ENCODE peak calls at places on chromosomes 4 and X, in five cellular contexts. Y is K562, B is HCT116, I is transverse colon, N is stomach. O is an unnamed sample.

GRCh38 chr4:188242041-188242440 is 102.8 kb downstream of the TRIML1 start:
- DNase-seq in N (no peak), Y (no peak), B (no peak), I (no peak), O (no peak)

GRCh38 chr4:47926667-47927258 is 12.4 kb upstream of the NFXL1 start:
- DNase-seq in I (peak), Y (peak), N (peak), B (peak), O (no peak)

GRCh38 chr4:146368209-146368608 is 153.5 kb downstream of the SLC10A7 start:
- DNase-seq in Y (no peak), N (no peak), B (no peak), I (no peak), O (no peak)

GRCh38 chr4:2932561-2932950 is 30.6 kb downstream of the NOP14 start:
- DNase-seq in B (no peak), I (no peak), Y (no peak), N (peak), O (no peak)

GRCh38 chr4:184649971-184650855 is 675 bp downstream of the PRIMPOL start:
- DNase-seq in N (no peak), I (peak), B (no peak), Y (no peak), O (no peak)

GRCh38 chrX:149003863-149004660 is 501.0 kb downstream of the IDS start:
- DNase-seq in B (no peak), N (no peak), I (no peak), Y (no peak), O (no peak)

GRCh38 chr4:7621252-7621651 is 186.5 kb upstream of the PSAPL1 start:
- DNase-seq in I (no peak), Y (no peak), N (no peak), B (no peak), O (no peak)

GRCh38 chrX:109714340-109714958 is 18.6 kb downstream of the ACSL4 start:
- DNase-seq in B (peak), Y (no peak), N (no peak), I (no peak), O (no peak)

GRCh38 chr4:60744767-60745166 is 455.4 kb upstream of the ADGRL3 start:
- DNase-seq in N (no peak), B (no peak), Y (no peak), I (no peak), O (no peak)

GRCh38 chr4:16991455-16991854 is 93.0 kb upstream of the LDB2 start:
- DNase-seq in Y (no peak), B (no peak), N (no peak), I (no peak), O (no peak)

GRCh38 chrX:119410027-119410819 is 11.1 kb downstream of the SLC25A43 start:
- DNase-seq in N (peak), B (peak), I (peak), Y (no peak), O (no peak)

GRCh38 chr4:101346562-101347266 is 612 bp downstream of the PPP3CA start:
- DNase-seq in N (peak), B (no peak), I (peak), Y (peak), O (peak)

GRCh38 chr4:24664956-24665355 is 80.6 kb upstream of the DHX15 start:
- DNase-seq in I (no peak), N (no peak), B (no peak), Y (no peak), O (no peak)

GRCh38 chr4:100168521-100168920 is 21.7 kb downstream of the DDIT4L start:
- DNase-seq in B (no peak), Y (no peak), N (no peak), I (no peak), O (no peak)

GRCh38 chrX:110401142-110401541 is 42.5 kb downstream of the RTL9 start:
- DNase-seq in Y (no peak), N (no peak), B (no peak), I (no peak), O (no peak)

GRCh38 chr4:151561551-151562256 is 152.7 kb downstream of the FHIP1A start:
- DNase-seq in B (no peak), N (no peak), I (no peak), Y (no peak), O (no peak)

GRCh38 chrX:42290608-42291007 is 367.3 kb upstream of the CASK start:
- DNase-seq in Y (no peak), I (no peak), B (peak), N (no peak), O (no peak)

GRCh38 chr4:102569200-102569599 is 68.0 kb downstream of the NFKB1 start:
- DNase-seq in Y (no peak), I (no peak), N (no peak), B (no peak), O (no peak)

GRCh38 chr4:173500841-173501591 is 29.0 kb downstream of the HAND2 start:
- DNase-seq in Y (no peak), I (no peak), B (no peak), N (no peak), O (no peak)

GRCh38 chrX:124087000-124087746 is 125.7 kb downstream of the STAG2 start:
- DNase-seq in B (no peak), N (no peak), I (no peak), Y (no peak), O (no peak)

GRCh38 chr4:155017426-155017825 is 191.0 kb upstream of the NPY2R start:
- DNase-seq in N (no peak), I (no peak), B (no peak), Y (no peak), O (no peak)

GRCh38 chr4:177393236-177393635 is 49.0 kb downstream of the AGA start:
- DNase-seq in B (no peak), I (peak), Y (no peak), N (no peak), O (no peak)

GRCh38 chr4:37463457-37463856 is 218.9 kb downstream of the NWD2 start:
- DNase-seq in I (peak), Y (no peak), B (no peak), N (no peak), O (no peak)

GRCh38 chr4:3531887-3532713 is at the start of gene LRPAP1:
- DNase-seq in B (peak), Y (peak), N (peak), I (peak), O (peak)

GRCh38 chr4:185017964-185018772 is at the start of gene HELT:
- DNase-seq in N (no peak), Y (no peak), I (no peak), B (no peak), O (no peak)

GRCh38 chr4:68267433-68267944 is 22.0 kb upstream of the TMPRSS11B start:
- DNase-seq in B (no peak), Y (no peak), I (no peak), N (no peak), O (no peak)

GRCh38 chr4:109826719-109827118 is 1.1 kb upstream of the RRH start:
- DNase-seq in I (no peak), Y (peak), N (no peak), B (no peak), O (no peak)

GRCh38 chr4:173991321-173991720 is 292.1 kb downstream of the FBXO8 start:
- DNase-seq in B (no peak), Y (no peak), I (no peak), N (no peak), O (no peak)

GRCh38 chr4:92629302-92629701 is 325.5 kb downstream of the GRID2 start:
- DNase-seq in B (no peak), Y (no peak), I (no peak), N (no peak), O (no peak)

GRCh38 chr4:56129431-56129861 is 180.7 kb downstream of the CEP135 start:
- DNase-seq in B (peak), I (peak), Y (no peak), N (peak), O (no peak)

GRCh38 chr4:36224969-36225903 is 19.1 kb downstream of the ARAP2 start:
- DNase-seq in Y (no peak), I (no peak), N (no peak), B (no peak), O (no peak)

GRCh38 chr4:31058656-31059055 is 338.5 kb downstream of the PCDH7 start:
- DNase-seq in N (no peak), B (no peak), Y (no peak), I (no peak), O (no peak)

GRCh38 chr4:22942920-22943559 is 250.3 kb downstream of the GBA3 start:
- DNase-seq in Y (no peak), I (no peak), N (no peak), B (no peak), O (no peak)

GRCh38 chrX:2708601-2709200 is 17.6 kb downstream of the CD99 start:
- DNase-seq in N (no peak), B (no peak), Y (no peak), I (no peak), O (no peak)

GRCh38 chr4:53105313-53105712 is 243.2 kb downstream of the RASL11B start:
- DNase-seq in B (no peak), N (no peak), I (no peak), Y (no peak), O (no peak)

GRCh38 chr4:138113819-138114415 is 128.2 kb downstream of the SLC7A11 start:
- DNase-seq in B (no peak), Y (no peak), I (no peak), N (no peak), O (no peak)

GRCh38 chrX:110087485-110088356 is 84.8 kb downstream of the TMEM164 start:
- DNase-seq in Y (no peak), I (no peak), N (no peak), B (peak), O (no peak)

GRCh38 chr4:113961322-113961698 is 18.1 kb downstream of the ARSJ start:
- DNase-seq in I (no peak), Y (no peak), B (no peak), N (no peak), O (no peak)

GRCh38 chr4:113957961-113958360 is 21.5 kb downstream of the ARSJ start:
- DNase-seq in Y (no peak), B (no peak), I (no peak), N (no peak), O (no peak)

GRCh38 chr4:113960684-113961321 is 18.6 kb downstream of the ARSJ start:
- DNase-seq in N (no peak), B (no peak), Y (no peak), I (no peak), O (no peak)

GRCh38 chr4:113958766-113959540 is 20.5 kb downstream of the ARSJ start:
- DNase-seq in N (no peak), I (no peak), Y (no peak), B (peak), O (no peak)

DNA sequence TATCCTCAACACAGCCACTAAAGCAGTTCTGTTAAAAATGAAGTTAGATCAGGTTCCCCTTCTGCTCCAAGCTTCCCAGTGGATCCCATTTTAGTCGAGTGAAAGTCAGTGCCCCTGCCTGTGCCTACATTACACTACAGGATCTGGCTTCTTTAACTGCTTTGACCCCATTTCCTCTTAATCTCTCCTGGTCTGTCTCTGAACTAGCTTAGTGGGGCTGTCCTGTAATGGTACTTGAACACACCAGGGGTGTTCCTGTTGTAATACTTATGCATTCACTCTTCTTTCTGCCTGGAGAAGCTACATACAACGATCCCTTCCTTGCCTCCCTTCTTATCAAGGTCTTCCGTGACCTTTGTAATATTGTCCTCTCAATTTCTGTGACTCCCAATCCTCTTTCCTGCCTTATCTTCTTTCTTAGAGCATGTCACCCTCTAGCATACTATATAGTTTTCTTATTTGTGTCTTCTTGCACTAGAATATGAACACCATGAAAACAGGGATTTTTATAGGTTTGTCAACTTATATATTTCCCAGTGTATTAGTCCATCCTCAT is 16.6 kb downstream of the ARSJ start:
- DNase-seq in I (no peak), Y (no peak), N (no peak), B (no peak), O (no peak)
- TF ChIP-seq POLR2A in I (no peak), Y (no peak), N (no peak), B (no peak), O (no peak)

DNA sequence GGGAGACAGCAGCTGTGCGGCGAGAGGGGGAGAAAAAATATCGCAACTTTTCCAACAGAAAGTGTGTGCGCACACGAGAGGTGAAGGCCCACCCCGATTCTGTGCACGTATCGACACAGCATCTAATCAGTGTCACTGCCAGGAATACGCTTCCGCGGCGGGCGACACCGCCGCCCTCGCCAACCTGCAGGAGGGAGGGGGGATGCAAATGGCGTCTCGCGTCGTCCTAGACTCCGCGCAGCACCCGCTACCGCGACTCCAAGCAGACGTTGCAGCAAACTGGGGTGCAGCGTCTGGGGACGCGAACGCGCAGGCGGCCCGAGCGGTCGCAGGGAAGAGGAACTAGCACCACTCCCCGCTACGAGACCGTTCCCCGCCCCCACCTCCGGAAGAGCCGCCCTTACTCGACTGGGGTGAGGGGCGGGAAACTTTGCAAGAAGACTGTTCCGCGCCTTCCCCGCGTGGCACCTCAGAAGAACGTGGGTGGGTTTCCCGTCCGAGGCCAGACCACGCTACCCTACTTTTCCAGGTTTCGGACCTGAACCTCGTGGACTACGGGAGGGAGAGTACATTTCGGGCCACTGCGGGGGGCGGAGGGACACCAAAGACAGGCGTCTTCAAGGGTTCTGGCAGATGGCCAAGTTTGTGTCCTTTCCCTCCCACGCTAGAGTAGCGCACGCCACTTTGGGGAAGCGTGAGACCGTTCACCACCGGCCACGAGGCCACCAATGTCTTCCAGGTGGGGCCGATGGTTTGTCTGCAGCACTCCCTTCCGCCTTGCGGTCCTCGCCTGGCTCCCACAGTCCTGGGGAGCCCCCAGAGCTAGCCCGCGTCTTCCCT is 77.9 kb upstream of the BCOR start:
- DNase-seq in Y (peak), N (peak), B (no peak), I (peak), O (no peak)
- TF ChIP-seq POLR2AphosphoS5 in Y (peak), N (peak), B (peak), I (peak), O (peak)

GRCh38 chrX:48475774-48476577 is at the start of gene FTSJ1:
- DNase-seq in I (peak), Y (peak), B (peak), N (peak), O (peak)
- TF ChIP-seq POLR2A in I (peak), Y (peak), B (peak), N (no peak), O (peak)

GRCh38 chrX:155563099-155563498 is 49.7 kb downstream of the TMLHE start:
- DNase-seq in N (no peak), B (no peak), Y (no peak), I (no peak), O (no peak)
- TF ChIP-seq POLR2AphosphoS5 in N (no peak), B (no peak), Y (no peak), I (no peak), O (no peak)

GRCh38 chr4:118969359-118969758 is 80.7 kb downstream of the SYNPO2 start:
- DNase-seq in N (peak), Y (no peak), I (peak), B (peak), O (no peak)

GRCh38 chr4:118968813-118969212 is 80.2 kb downstream of the SYNPO2 start:
- DNase-seq in Y (no peak), I (no peak), B (no peak), N (no peak), O (no peak)

GRCh38 chr4:118967393-118967792 is 78.7 kb downstream of the SYNPO2 start:
- DNase-seq in N (no peak), I (no peak), B (no peak), Y (no peak), O (no peak)

GRCh38 chr4:118964891-118965411 is 76.3 kb downstream of the SYNPO2 start:
- DNase-seq in I (no peak), Y (no peak), N (no peak), B (no peak), O (no peak)

GRCh38 chr4:118968006-118968405 is 79.4 kb downstream of the SYNPO2 start:
- DNase-seq in B (no peak), Y (no peak), I (peak), N (peak), O (peak)
- TF ChIP-seq POLR2A in B (no peak), Y (no peak), I (no peak), N (no peak), O (peak)

GRCh38 chr4:14339715-14340114 is 662.6 kb upstream of the CPEB2 start:
- DNase-seq in Y (no peak), B (no peak), I (no peak), N (no peak), O (no peak)

GRCh38 chr4:14348506-14348905 is 653.8 kb upstream of the CPEB2 start:
- DNase-seq in N (no peak), Y (no peak), I (no peak), B (no peak), O (no peak)

DNA sequence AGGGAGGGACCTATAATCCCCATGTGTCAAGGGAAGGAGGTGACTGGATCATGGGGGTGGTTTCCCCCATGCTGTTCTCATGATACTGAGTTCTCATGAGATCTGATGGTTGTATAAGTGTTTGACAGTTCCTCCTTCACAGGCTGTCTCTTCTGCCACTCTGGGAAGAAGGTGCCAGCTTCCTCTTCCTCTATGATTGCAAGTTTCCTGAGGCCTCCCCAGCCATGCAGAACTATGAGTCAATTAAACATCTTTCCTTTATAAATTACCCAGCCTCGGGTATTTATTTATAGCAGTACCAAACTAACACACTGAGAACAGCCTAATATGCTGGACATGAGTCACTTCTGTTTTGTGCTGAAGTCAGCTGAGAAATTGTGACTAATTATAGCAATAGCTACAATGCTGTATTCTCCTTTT is 656.9 kb upstream of the CPEB2 start:
- DNase-seq in I (no peak), Y (no peak), B (no peak), N (no peak), O (no peak)
- TF ChIP-seq POLR2AphosphoS5 in I (no peak), Y (no peak), B (no peak), N (no peak), O (no peak)

O was measured in GM12892.